ENCODE peak calls at places on chromosomes 11 and 22, in four cellular contexts. B is CD8-positive, alpha-beta memory T cell; R is kidney; H is mesenchymal stem cell. K is an unnamed sample.

GRCh38 chr11:133168016-133168415 is 364.3 kb downstream of the OPCML start:
- DNase-seq in B (no peak), H (no peak), R (no peak), K (no peak)

GRCh38 chr11:96465537-96465936 is 75.7 kb downstream of the JRKL start:
- DNase-seq in B (no peak), R (no peak), H (no peak), K (no peak)

GRCh38 chr11:15627560-15627959 is 512.8 kb downstream of the INSC start:
- DNase-seq in R (no peak), H (peak; percentile 59), B (no peak), K (no peak)

GRCh38 chr11:132357811-132358572 is 987.6 kb downstream of the NTM start:
- DNase-seq in R (no peak), H (no peak), B (no peak), K (no peak)

GRCh38 chr11:126352934-126353801 is 2.3 kb upstream of the ST3GAL4 start:
- DNase-seq in H (peak; percentile 69), B (no peak), R (no peak), K (no peak)

GRCh38 chr22:49133541-49133940 is 694.1 kb downstream of the BRD1 start:
- DNase-seq in H (no peak), R (no peak), B (no peak), K (no peak)

GRCh38 chr11:19199766-19200165 is 2.0 kb downstream of the CSRP3 start:
- DNase-seq in R (no peak), B (no peak), H (no peak), K (no peak)

GRCh38 chr22:30266445-30267381 is at the start of gene OSM:
- DNase-seq in B (peak; percentile 83), H (no peak), R (peak; percentile 87), K (no peak)

GRCh38 chr22:28442264-28442950 is 237.2 kb downstream of the TTC28 start:
- DNase-seq in B (peak; percentile 53), H (peak; percentile 83), R (peak; percentile 94), K (peak; percentile 77)

GRCh38 chr11:68468217-68468828 is 7.8 kb downstream of the PPP6R3 start:
- DNase-seq in H (no peak), R (no peak), B (no peak), K (no peak)

GRCh38 chr11:106077609-106078517 is at the start of gene AASDHPPT:
- DNase-seq in B (no peak), H (no peak), R (no peak), K (no peak)

GRCh38 chr11:1841511-1842148 is 2.8 kb downstream of the TNNI2 start:
- DNase-seq in R (peak; percentile 64), B (peak; percentile 34), H (no peak), K (no peak)

GRCh38 chr11:16242806-16243205 is 113.5 kb downstream of the SOX6 start:
- DNase-seq in H (no peak), B (no peak), R (no peak), K (no peak)

GRCh38 chr11:112321521-112322172 is 61.0 kb upstream of the PLET1 start:
- DNase-seq in H (peak; percentile 90), R (peak; percentile 85), B (no peak), K (no peak)

GRCh38 chr22:24066872-24067271 is 55.8 kb downstream of the CABIN1 start:
- DNase-seq in R (peak; percentile 70), B (no peak), H (no peak), K (no peak)

GRCh38 chr11:92751594-92751993 is 217.9 kb upstream of the MTNR1B start:
- DNase-seq in R (no peak), B (no peak), H (no peak), K (no peak)

GRCh38 chr22:44019846-44020245 is 4.3 kb upstream of the PARVB start:
- DNase-seq in B (no peak), H (no peak), R (no peak), K (no peak)

GRCh38 chr11:20909995-20910726 is 240.8 kb downstream of the NELL1 start:
- DNase-seq in B (no peak), R (no peak), H (no peak), K (no peak)

GRCh38 chr11:126359431-126360048 is 4.1 kb downstream of the ST3GAL4 start:
- DNase-seq in R (peak; percentile 94), H (no peak), B (peak; percentile 19), K (peak; percentile 29)

DNA sequence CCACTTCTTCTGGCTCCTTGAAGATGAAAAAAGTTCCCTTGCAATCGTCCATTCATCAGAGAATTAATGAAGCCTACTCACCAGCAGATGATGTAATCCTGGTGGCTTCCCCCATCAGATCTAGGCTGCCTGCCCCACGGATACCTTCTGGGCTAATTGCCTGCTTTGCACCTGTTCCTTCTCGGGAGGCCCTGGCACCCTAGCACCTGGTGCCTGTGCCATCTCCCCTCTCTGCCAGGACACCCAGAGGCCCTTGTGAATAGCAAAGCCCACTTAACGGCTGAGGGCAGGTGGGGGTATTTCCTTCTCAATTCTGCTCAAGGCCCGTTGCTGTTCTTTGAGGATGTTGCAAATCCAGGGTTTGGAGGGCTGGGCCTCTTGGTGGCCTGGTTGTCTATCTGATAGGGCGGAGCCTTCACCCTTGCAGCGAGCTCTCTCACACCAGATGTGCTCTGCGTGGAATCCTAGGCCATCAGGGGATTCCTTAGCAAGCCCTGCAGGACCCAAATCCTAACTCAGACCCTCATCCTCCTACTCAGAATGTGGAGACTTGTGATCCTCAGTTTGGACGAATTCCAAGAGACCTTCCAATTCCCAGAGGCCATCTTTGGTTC is at the start of gene LMO2:
- DNase-seq in H (no peak), B (no peak), R (no peak), K (no peak)
- H3K27ac ChIP-seq in H (no peak within 1 kb of the TSS), B (peak within 1 kb of the TSS; percentile 40), R (no peak within 1 kb of the TSS), K (no peak within 1 kb of the TSS)

GRCh38 chr11:116792869-116793475 is 1.3 kb upstream of the APOA5 start:
- DNase-seq in B (no peak), R (no peak), H (peak; percentile 40), K (no peak)

GRCh38 chr11:116791002-116791812 is 472 bp downstream of the APOA5 start:
- DNase-seq in R (peak; percentile 87), H (peak; percentile 70), B (peak; percentile 84), K (peak; percentile 47)

GRCh38 chr11:116790167-116791001 is 1.3 kb downstream of the APOA5 start:
- DNase-seq in H (no peak), R (peak; percentile 79), B (no peak), K (no peak)

GRCh38 chr11:116792144-116792868 is 627 bp upstream of the APOA5 start:
- DNase-seq in B (no peak), R (no peak), H (no peak), K (no peak)

DNA sequence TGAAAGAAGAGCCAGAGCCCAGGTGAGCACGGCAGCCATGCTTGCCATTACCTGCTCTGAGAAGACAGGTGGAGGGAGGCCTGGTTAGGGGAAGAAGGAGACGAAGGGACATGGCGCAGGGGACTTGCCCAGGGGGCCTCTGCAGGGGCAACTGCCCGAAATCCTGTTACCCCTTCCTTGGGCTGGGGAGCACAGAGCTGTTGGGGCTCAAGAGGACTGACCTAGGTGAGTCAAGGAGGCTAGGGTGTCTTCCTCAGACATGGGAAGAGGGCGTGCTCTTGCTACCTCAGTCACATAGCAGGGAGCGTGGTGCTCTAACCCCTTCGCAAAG is at the start of gene APOA5:
- DNase-seq in R (no peak), B (no peak), H (no peak), K (no peak)
- H3K27ac ChIP-seq in R (no peak within 1 kb of the TSS), B (no peak within 1 kb of the TSS), H (no peak within 1 kb of the TSS), K (no peak within 1 kb of the TSS)

GRCh38 chr11:250274-250673 is 13.5 kb downstream of the PSMD13 start:
- DNase-seq in B (no peak), R (no peak), H (no peak), K (no peak)

GRCh38 chr11:252666-253065 is 15.9 kb downstream of the PSMD13 start:
- DNase-seq in H (no peak), R (no peak), B (no peak), K (no peak)

GRCh38 chr11:251550-251949 is 14.8 kb downstream of the PSMD13 start:
- DNase-seq in R (no peak), H (no peak), B (no peak), K (no peak)

GRCh38 chr11:249062-249461 is 12.3 kb downstream of the PSMD13 start:
- DNase-seq in R (no peak), H (no peak), B (no peak), K (no peak)

GRCh38 chr11:250740-251299 is 14.0 kb downstream of the PSMD13 start:
- DNase-seq in B (peak; percentile 86), H (peak; percentile 68), R (no peak), K (no peak)
- H3K27ac ChIP-seq in B (no peak overlapping the region), H (no peak overlapping the region), R (no peak overlapping the region), K (no peak overlapping the region)

GRCh38 chr11:61364012-61364396 is 1.8 kb downstream of the TMEM138 start:
- DNase-seq in R (no peak), H (no peak), B (no peak), K (no peak)
- H3K27ac ChIP-seq in R (no peak overlapping the region), H (no peak overlapping the region), B (no peak overlapping the region), K (no peak overlapping the region)

GRCh38 chr11:73001615-73002014 is 140.5 kb downstream of the FCHSD2 start:
- DNase-seq in R (no peak), B (no peak), H (no peak), K (no peak)

DNA sequence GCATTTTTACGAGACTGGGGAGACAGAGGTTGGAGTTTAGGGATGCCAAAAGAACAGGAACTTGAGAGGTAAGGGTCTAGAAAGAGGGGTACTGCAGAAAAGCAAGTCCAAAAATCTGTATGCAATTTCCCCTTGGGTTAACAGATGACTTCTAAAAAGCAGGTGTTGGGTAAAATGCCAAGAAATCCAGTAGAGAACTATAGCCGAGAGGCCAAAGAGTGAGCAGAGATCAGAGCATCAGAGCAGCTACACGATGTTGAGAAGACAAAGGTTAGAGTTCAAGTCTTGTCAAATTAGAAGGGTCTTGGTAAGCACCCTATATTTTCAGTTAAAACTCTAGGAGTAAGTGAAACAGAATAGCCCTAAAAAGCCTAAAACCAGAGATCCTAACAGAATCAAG is 145.2 kb downstream of the FCHSD2 start:
- DNase-seq in B (no peak), R (no peak), H (no peak), K (no peak)
- H3K27ac ChIP-seq in B (no peak overlapping the region), R (no peak overlapping the region), H (no peak overlapping the region), K (peak overlapping the region; percentile 6)

GRCh38 chr11:70694371-70694770 is 296.0 kb downstream of the CTTN start:
- DNase-seq in H (no peak), R (peak; percentile 33), B (peak; percentile 5), K (no peak)
- H3K27ac ChIP-seq in H (no peak overlapping the region), R (no peak overlapping the region), B (no peak overlapping the region), K (peak overlapping the region; percentile 61)